ENCODE peak calls at places on chromosomes 5 and 9, in nine cellular contexts. One of them, this sample, is unnamed.

GRCh38 chr9:124553738-124554137 is 46.5 kb upstream of the NR5A1 start:
- DNase-seq in fibroblast of lung: peak; percentile 29
- DNase-seq in transverse colon: no peak
- DNase-seq in CD8-positive, alpha-beta memory T cell: no peak
- DNase-seq in ACHN: peak; percentile 45
- DNase-seq in GM12864: no peak
- DNase-seq in substantia nigra: no peak
- DNase-seq in amniotic stem cell: peak; percentile 13
- DNase-seq in T-helper 1 cell: no peak
- DNase-seq in this sample: no peak

GRCh38 chr5:79759436-79759835 is 69.8 kb downstream of the CMYA5 start:
- DNase-seq in transverse colon: no peak
- DNase-seq in ACHN: no peak
- DNase-seq in amniotic stem cell: no peak
- DNase-seq in T-helper 1 cell: no peak
- DNase-seq in CD8-positive, alpha-beta memory T cell: no peak
- DNase-seq in substantia nigra: no peak
- DNase-seq in fibroblast of lung: peak; percentile 64
- DNase-seq in GM12864: no peak
- DNase-seq in this sample: no peak

GRCh38 chr5:168552146-168552545 is 23.0 kb downstream of the FBLL1 start:
- DNase-seq in GM12864: no peak
- DNase-seq in T-helper 1 cell: no peak
- DNase-seq in ACHN: peak; percentile 55
- DNase-seq in amniotic stem cell: peak; percentile 19
- DNase-seq in substantia nigra: no peak
- DNase-seq in fibroblast of lung: peak; percentile 99
- DNase-seq in CD8-positive, alpha-beta memory T cell: no peak
- DNase-seq in transverse colon: no peak
- DNase-seq in this sample: no peak

GRCh38 chr5:31671339-31671741 is 32.4 kb downstream of the PDZD2 start:
- DNase-seq in fibroblast of lung: no peak
- DNase-seq in substantia nigra: peak; percentile 17
- DNase-seq in CD8-positive, alpha-beta memory T cell: no peak
- DNase-seq in GM12864: no peak
- DNase-seq in T-helper 1 cell: no peak
- DNase-seq in transverse colon: no peak
- DNase-seq in ACHN: no peak
- DNase-seq in amniotic stem cell: no peak
- DNase-seq in this sample: no peak

GRCh38 chr5:135264451-135265445 is 134.3 kb downstream of the MACROH2A1 start:
- DNase-seq in fibroblast of lung: peak; percentile 84
- DNase-seq in amniotic stem cell: no peak
- DNase-seq in CD8-positive, alpha-beta memory T cell: no peak
- DNase-seq in substantia nigra: no peak
- DNase-seq in ACHN: no peak
- DNase-seq in GM12864: no peak
- DNase-seq in transverse colon: no peak
- DNase-seq in T-helper 1 cell: no peak
- DNase-seq in this sample: no peak

GRCh38 chr9:15642369-15642962 is 89.6 kb downstream of the CCDC171 start:
- DNase-seq in fibroblast of lung: peak; percentile 75
- DNase-seq in ACHN: peak; percentile 56
- DNase-seq in transverse colon: no peak
- DNase-seq in CD8-positive, alpha-beta memory T cell: no peak
- DNase-seq in GM12864: no peak
- DNase-seq in amniotic stem cell: no peak
- DNase-seq in substantia nigra: no peak
- DNase-seq in T-helper 1 cell: no peak
- DNase-seq in this sample: no peak

GRCh38 chr5:114361724-114362196 is at the start of gene KCNN2:
- DNase-seq in ACHN: peak; percentile 77
- DNase-seq in transverse colon: peak; percentile 77
- DNase-seq in GM12864: peak; percentile 22
- DNase-seq in CD8-positive, alpha-beta memory T cell: no peak
- DNase-seq in fibroblast of lung: peak; percentile 93
- DNase-seq in T-helper 1 cell: no peak
- DNase-seq in substantia nigra: peak; percentile 81
- DNase-seq in amniotic stem cell: peak; percentile 86
- DNase-seq in this sample: no peak

GRCh38 chr5:42583322-42583721 is 160.1 kb downstream of the GHR start:
- DNase-seq in fibroblast of lung: peak; percentile 69
- DNase-seq in substantia nigra: no peak
- DNase-seq in ACHN: peak; percentile 44
- DNase-seq in amniotic stem cell: peak; percentile 11
- DNase-seq in T-helper 1 cell: no peak
- DNase-seq in GM12864: peak; percentile 10
- DNase-seq in transverse colon: peak; percentile 47
- DNase-seq in CD8-positive, alpha-beta memory T cell: no peak
- DNase-seq in this sample: peak; percentile 1

GRCh38 chr5:95823738-95824609 is 1.4 kb upstream of the GLRX start:
- DNase-seq in ACHN: peak; percentile 86
- DNase-seq in transverse colon: peak; percentile 69
- DNase-seq in fibroblast of lung: peak; percentile 93
- DNase-seq in substantia nigra: no peak
- DNase-seq in GM12864: no peak
- DNase-seq in T-helper 1 cell: peak; percentile 52
- DNase-seq in amniotic stem cell: peak; percentile 88
- DNase-seq in CD8-positive, alpha-beta memory T cell: peak; percentile 51
- DNase-seq in this sample: peak; percentile 48

GRCh38 chr5:140569197-140569596 is 4.6 kb downstream of the SLC35A4 start:
- DNase-seq in T-helper 1 cell: no peak
- DNase-seq in transverse colon: no peak
- DNase-seq in ACHN: no peak
- DNase-seq in GM12864: no peak
- DNase-seq in CD8-positive, alpha-beta memory T cell: no peak
- DNase-seq in fibroblast of lung: no peak
- DNase-seq in substantia nigra: no peak
- DNase-seq in amniotic stem cell: no peak
- DNase-seq in this sample: no peak

GRCh38 chr9:89793124-89793495 is 188.3 kb downstream of the GADD45G start:
- DNase-seq in transverse colon: no peak
- DNase-seq in fibroblast of lung: no peak
- DNase-seq in GM12864: no peak
- DNase-seq in ACHN: no peak
- DNase-seq in substantia nigra: no peak
- DNase-seq in amniotic stem cell: no peak
- DNase-seq in CD8-positive, alpha-beta memory T cell: no peak
- DNase-seq in T-helper 1 cell: no peak
- DNase-seq in this sample: no peak

GRCh38 chr9:123406691-123407536 is 50.9 kb downstream of the CRB2 start:
- DNase-seq in ACHN: no peak
- DNase-seq in substantia nigra: no peak
- DNase-seq in CD8-positive, alpha-beta memory T cell: no peak
- DNase-seq in T-helper 1 cell: no peak
- DNase-seq in GM12864: no peak
- DNase-seq in fibroblast of lung: peak; percentile 35
- DNase-seq in transverse colon: no peak
- DNase-seq in amniotic stem cell: no peak
- DNase-seq in this sample: no peak

GRCh38 chr9:96553070-96553469 is 66.6 kb downstream of the CDC14B start:
- DNase-seq in ACHN: no peak
- DNase-seq in GM12864: no peak
- DNase-seq in CD8-positive, alpha-beta memory T cell: no peak
- DNase-seq in transverse colon: no peak
- DNase-seq in substantia nigra: no peak
- DNase-seq in amniotic stem cell: peak; percentile 67
- DNase-seq in T-helper 1 cell: no peak
- DNase-seq in fibroblast of lung: peak; percentile 78
- DNase-seq in this sample: no peak

GRCh38 chr9:1722404-1722803 is 292.7 kb upstream of the SMARCA2 start:
- DNase-seq in amniotic stem cell: no peak
- DNase-seq in substantia nigra: no peak
- DNase-seq in CD8-positive, alpha-beta memory T cell: no peak
- DNase-seq in fibroblast of lung: no peak
- DNase-seq in T-helper 1 cell: no peak
- DNase-seq in ACHN: peak; percentile 4
- DNase-seq in transverse colon: no peak
- DNase-seq in GM12864: no peak
- DNase-seq in this sample: no peak

GRCh38 chr9:89795555-89796195 is 190.9 kb downstream of the GADD45G start:
- DNase-seq in GM12864: no peak
- DNase-seq in amniotic stem cell: no peak
- DNase-seq in fibroblast of lung: no peak
- DNase-seq in ACHN: no peak
- DNase-seq in T-helper 1 cell: no peak
- DNase-seq in transverse colon: no peak
- DNase-seq in substantia nigra: no peak
- DNase-seq in CD8-positive, alpha-beta memory T cell: no peak
- DNase-seq in this sample: no peak

GRCh38 chr9:6356441-6356840 is 28.3 kb downstream of the TPD52L3 start:
- DNase-seq in fibroblast of lung: no peak
- DNase-seq in substantia nigra: no peak
- DNase-seq in GM12864: no peak
- DNase-seq in transverse colon: no peak
- DNase-seq in CD8-positive, alpha-beta memory T cell: no peak
- DNase-seq in ACHN: no peak
- DNase-seq in amniotic stem cell: no peak
- DNase-seq in T-helper 1 cell: no peak
- DNase-seq in this sample: no peak

GRCh38 chr9:120839146-120839545 is 3.6 kb downstream of the PSMD5 start:
- DNase-seq in GM12864: no peak
- DNase-seq in fibroblast of lung: no peak
- DNase-seq in amniotic stem cell: no peak
- DNase-seq in ACHN: no peak
- DNase-seq in substantia nigra: no peak
- DNase-seq in CD8-positive, alpha-beta memory T cell: no peak
- DNase-seq in T-helper 1 cell: no peak
- DNase-seq in transverse colon: no peak
- DNase-seq in this sample: no peak

GRCh38 chr5:169161022-169161680 is 139.8 kb downstream of the SLIT3 start:
- DNase-seq in transverse colon: no peak
- DNase-seq in amniotic stem cell: peak; percentile 73
- DNase-seq in CD8-positive, alpha-beta memory T cell: no peak
- DNase-seq in ACHN: peak; percentile 94
- DNase-seq in T-helper 1 cell: no peak
- DNase-seq in fibroblast of lung: peak; percentile 80
- DNase-seq in GM12864: no peak
- DNase-seq in substantia nigra: no peak
- DNase-seq in this sample: no peak

GRCh38 chr9:114343471-114344187 is 14.0 kb downstream of the ORM2 start:
- DNase-seq in amniotic stem cell: no peak
- DNase-seq in T-helper 1 cell: no peak
- DNase-seq in transverse colon: no peak
- DNase-seq in fibroblast of lung: no peak
- DNase-seq in substantia nigra: no peak
- DNase-seq in ACHN: no peak
- DNase-seq in CD8-positive, alpha-beta memory T cell: no peak
- DNase-seq in GM12864: no peak
- DNase-seq in this sample: no peak

GRCh38 chr9:109270971-109271900 is 49.6 kb downstream of the EPB41L4B start:
- DNase-seq in substantia nigra: no peak
- DNase-seq in GM12864: no peak
- DNase-seq in amniotic stem cell: no peak
- DNase-seq in transverse colon: no peak
- DNase-seq in fibroblast of lung: no peak
- DNase-seq in T-helper 1 cell: no peak
- DNase-seq in CD8-positive, alpha-beta memory T cell: no peak
- DNase-seq in ACHN: no peak
- DNase-seq in this sample: no peak

GRCh38 chr9:138100711-138101349 is 223.2 kb downstream of the CACNA1B start:
- DNase-seq in GM12864: no peak
- DNase-seq in substantia nigra: no peak
- DNase-seq in fibroblast of lung: no peak
- DNase-seq in CD8-positive, alpha-beta memory T cell: no peak
- DNase-seq in T-helper 1 cell: no peak
- DNase-seq in amniotic stem cell: no peak
- DNase-seq in transverse colon: no peak
- DNase-seq in ACHN: no peak
- DNase-seq in this sample: no peak

GRCh38 chr5:154773314-154773713 is 18.1 kb downstream of the LARP1 start:
- DNase-seq in CD8-positive, alpha-beta memory T cell: no peak
- DNase-seq in ACHN: no peak
- DNase-seq in substantia nigra: no peak
- DNase-seq in T-helper 1 cell: no peak
- DNase-seq in amniotic stem cell: no peak
- DNase-seq in fibroblast of lung: no peak
- DNase-seq in transverse colon: no peak
- DNase-seq in GM12864: no peak
- DNase-seq in this sample: no peak

GRCh38 chr5:66247176-66247960 is 103.3 kb downstream of the SREK1 start:
- DNase-seq in fibroblast of lung: peak; percentile 71
- DNase-seq in T-helper 1 cell: no peak
- DNase-seq in ACHN: peak; percentile 46
- DNase-seq in substantia nigra: no peak
- DNase-seq in transverse colon: no peak
- DNase-seq in CD8-positive, alpha-beta memory T cell: no peak
- DNase-seq in amniotic stem cell: peak; percentile 69
- DNase-seq in GM12864: no peak
- DNase-seq in this sample: no peak

GRCh38 chr9:137188490-137189296 is at the start of the genes ANAPC2 and SSNA1:
- DNase-seq in transverse colon: peak; percentile 95
- DNase-seq in ACHN: peak; percentile 91
- DNase-seq in CD8-positive, alpha-beta memory T cell: peak; percentile 89
- DNase-seq in T-helper 1 cell: peak; percentile 85
- DNase-seq in amniotic stem cell: peak; percentile 66
- DNase-seq in GM12864: peak; percentile 81
- DNase-seq in substantia nigra: peak; percentile 85
- DNase-seq in fibroblast of lung: peak; percentile 95
- DNase-seq in this sample: peak; percentile 94

GRCh38 chr5:96743065-96743768 is 64.5 kb downstream of the ERAP1 start:
- DNase-seq in GM12864: no peak
- DNase-seq in fibroblast of lung: peak; percentile 35
- DNase-seq in transverse colon: no peak
- DNase-seq in T-helper 1 cell: no peak
- DNase-seq in substantia nigra: no peak
- DNase-seq in ACHN: no peak
- DNase-seq in amniotic stem cell: no peak
- DNase-seq in CD8-positive, alpha-beta memory T cell: no peak
- DNase-seq in this sample: no peak

GRCh38 chr9:129751841-129752801 is 721 bp downstream of the PTGES start:
- DNase-seq in fibroblast of lung: peak; percentile 29
- DNase-seq in T-helper 1 cell: no peak
- DNase-seq in GM12864: no peak
- DNase-seq in ACHN: no peak
- DNase-seq in substantia nigra: no peak
- DNase-seq in amniotic stem cell: no peak
- DNase-seq in transverse colon: peak; percentile 61
- DNase-seq in CD8-positive, alpha-beta memory T cell: no peak
- DNase-seq in this sample: no peak

GRCh38 chr9:131645078-131645776 is 94.6 kb downstream of the RAPGEF1 start:
- DNase-seq in ACHN: no peak
- DNase-seq in CD8-positive, alpha-beta memory T cell: no peak
- DNase-seq in transverse colon: no peak
- DNase-seq in amniotic stem cell: no peak
- DNase-seq in fibroblast of lung: no peak
- DNase-seq in T-helper 1 cell: no peak
- DNase-seq in substantia nigra: no peak
- DNase-seq in GM12864: no peak
- DNase-seq in this sample: no peak

GRCh38 chr9:125521462-125522327 is 185.3 kb downstream of the MAPKAP1 start:
- DNase-seq in ACHN: peak; percentile 93
- DNase-seq in transverse colon: no peak
- DNase-seq in T-helper 1 cell: no peak
- DNase-seq in GM12864: no peak
- DNase-seq in amniotic stem cell: peak; percentile 51
- DNase-seq in CD8-positive, alpha-beta memory T cell: no peak
- DNase-seq in substantia nigra: no peak
- DNase-seq in fibroblast of lung: peak; percentile 90
- DNase-seq in this sample: no peak

GRCh38 chr9:24602687-24603352 is 57.1 kb upstream of the IZUMO3 start:
- DNase-seq in ACHN: no peak
- DNase-seq in GM12864: no peak
- DNase-seq in substantia nigra: no peak
- DNase-seq in fibroblast of lung: no peak
- DNase-seq in T-helper 1 cell: no peak
- DNase-seq in CD8-positive, alpha-beta memory T cell: no peak
- DNase-seq in amniotic stem cell: no peak
- DNase-seq in transverse colon: no peak
- DNase-seq in this sample: no peak

GRCh38 chr5:14112998-14113652 is 30.0 kb upstream of the TRIO start:
- DNase-seq in GM12864: no peak
- DNase-seq in transverse colon: peak; percentile 60
- DNase-seq in substantia nigra: no peak
- DNase-seq in amniotic stem cell: no peak
- DNase-seq in CD8-positive, alpha-beta memory T cell: no peak
- DNase-seq in ACHN: no peak
- DNase-seq in T-helper 1 cell: no peak
- DNase-seq in fibroblast of lung: no peak
- DNase-seq in this sample: no peak

GRCh38 chr5:93307557-93307956 is 273.5 kb downstream of the NR2F1-AS1 start:
- DNase-seq in substantia nigra: no peak
- DNase-seq in GM12864: no peak
- DNase-seq in transverse colon: no peak
- DNase-seq in amniotic stem cell: peak; percentile 26
- DNase-seq in CD8-positive, alpha-beta memory T cell: no peak
- DNase-seq in T-helper 1 cell: no peak
- DNase-seq in ACHN: no peak
- DNase-seq in fibroblast of lung: peak; percentile 40
- DNase-seq in this sample: no peak

This sample was measured in T-helper 9 cell.